ENCODE peak calls at places on chromosomes 2 and 18, in six cellular contexts. One of them, this sample, is unnamed.

GRCh38 chr2:84970956-84971798 is at the start of gene KCMF1:
- DNase-seq in cardiac fibroblast: peak
- DNase-seq in lung: peak
- DNase-seq in suprapubic skin: peak
- DNase-seq in B cell: peak
- DNase-seq in A549: no peak
- DNase-seq in this sample: peak

GRCh38 chr2:121273116-121273515 is 11.9 kb downstream of the TFCP2L1 start:
- DNase-seq in suprapubic skin: no peak
- DNase-seq in lung: no peak
- DNase-seq in cardiac fibroblast: no peak
- DNase-seq in B cell: no peak
- DNase-seq in A549: no peak
- DNase-seq in this sample: no peak

GRCh38 chr2:241217320-241218031 is 29.0 kb downstream of the ANO7 start:
- DNase-seq in B cell: peak
- DNase-seq in cardiac fibroblast: peak
- DNase-seq in lung: peak
- DNase-seq in suprapubic skin: peak
- DNase-seq in A549: peak
- DNase-seq in this sample: no peak

GRCh38 chr2:196322963-196323810 is 151.8 kb upstream of the STK17B start:
- DNase-seq in A549: no peak
- DNase-seq in lung: no peak
- DNase-seq in cardiac fibroblast: peak
- DNase-seq in suprapubic skin: no peak
- DNase-seq in B cell: no peak
- DNase-seq in this sample: no peak

GRCh38 chr2:53476800-53477199 is 290.8 kb upstream of the CHAC2 start:
- DNase-seq in suprapubic skin: no peak
- DNase-seq in lung: no peak
- DNase-seq in cardiac fibroblast: no peak
- DNase-seq in B cell: no peak
- DNase-seq in A549: no peak
- DNase-seq in this sample: no peak

GRCh38 chr2:43105586-43106562 is 120.5 kb downstream of the ZFP36L2 start:
- DNase-seq in B cell: peak
- DNase-seq in suprapubic skin: peak
- DNase-seq in cardiac fibroblast: peak
- DNase-seq in A549: peak
- DNase-seq in lung: peak
- DNase-seq in this sample: peak

GRCh38 chr2:65429799-65430514 is 2.4 kb downstream of the SPRED2 start:
- DNase-seq in cardiac fibroblast: peak
- DNase-seq in suprapubic skin: no peak
- DNase-seq in lung: no peak
- DNase-seq in A549: no peak
- DNase-seq in B cell: no peak
- DNase-seq in this sample: no peak

GRCh38 chr18:54926593-54927297 is 32.5 kb downstream of the CCDC68 start:
- DNase-seq in suprapubic skin: no peak
- DNase-seq in cardiac fibroblast: peak
- DNase-seq in lung: no peak
- DNase-seq in A549: no peak
- DNase-seq in B cell: no peak
- DNase-seq in this sample: no peak

GRCh38 chr18:49573835-49574234 is 12.0 kb downstream of the LIPG start:
- DNase-seq in lung: no peak
- DNase-seq in A549: no peak
- DNase-seq in B cell: no peak
- DNase-seq in suprapubic skin: no peak
- DNase-seq in cardiac fibroblast: no peak
- DNase-seq in this sample: no peak

GRCh38 chr2:178804791-178805190 is 2.4 kb downstream of the TTN start:
- DNase-seq in lung: no peak
- DNase-seq in suprapubic skin: no peak
- DNase-seq in cardiac fibroblast: no peak
- DNase-seq in A549: peak
- DNase-seq in B cell: peak
- DNase-seq in this sample: no peak

GRCh38 chr2:18619091-18619490 is 29.7 kb upstream of the NT5C1B start:
- DNase-seq in lung: no peak
- DNase-seq in suprapubic skin: no peak
- DNase-seq in A549: no peak
- DNase-seq in B cell: no peak
- DNase-seq in cardiac fibroblast: no peak
- DNase-seq in this sample: no peak

GRCh38 chr2:70986499-70987189 is 8.0 kb downstream of the TEX261 start:
- DNase-seq in lung: no peak
- DNase-seq in suprapubic skin: peak
- DNase-seq in A549: no peak
- DNase-seq in cardiac fibroblast: no peak
- DNase-seq in B cell: no peak
- DNase-seq in this sample: no peak

GRCh38 chr18:12093520-12094257 is at the start of gene ANKRD62:
- DNase-seq in suprapubic skin: no peak
- DNase-seq in lung: no peak
- DNase-seq in cardiac fibroblast: no peak
- DNase-seq in B cell: no peak
- DNase-seq in A549: no peak
- DNase-seq in this sample: no peak

GRCh38 chr2:67156796-67157195 is 240.3 kb upstream of the ETAA1 start:
- DNase-seq in cardiac fibroblast: no peak
- DNase-seq in A549: no peak
- DNase-seq in B cell: no peak
- DNase-seq in suprapubic skin: no peak
- DNase-seq in lung: no peak
- DNase-seq in this sample: no peak

GRCh38 chr2:216829533-216829932 is 30.3 kb downstream of the TNP1 start:
- DNase-seq in cardiac fibroblast: peak
- DNase-seq in A549: no peak
- DNase-seq in B cell: no peak
- DNase-seq in suprapubic skin: peak
- DNase-seq in lung: peak
- DNase-seq in this sample: no peak

GRCh38 chr2:241888641-241889040 is 19.1 kb downstream of the RTP5 start:
- DNase-seq in cardiac fibroblast: no peak
- DNase-seq in lung: no peak
- DNase-seq in A549: no peak
- DNase-seq in B cell: no peak
- DNase-seq in suprapubic skin: no peak
- DNase-seq in this sample: no peak

GRCh38 chr2:80822999-80823398 is 518.4 kb upstream of the LRRTM1 start:
- DNase-seq in suprapubic skin: no peak
- DNase-seq in lung: no peak
- DNase-seq in A549: no peak
- DNase-seq in cardiac fibroblast: no peak
- DNase-seq in B cell: no peak
- DNase-seq in this sample: no peak

GRCh38 chr2:233439191-233439590 is 84.9 kb downstream of the DGKD start:
- DNase-seq in lung: no peak
- DNase-seq in A549: no peak
- DNase-seq in suprapubic skin: peak
- DNase-seq in cardiac fibroblast: peak
- DNase-seq in B cell: no peak
- DNase-seq in this sample: no peak

GRCh38 chr2:10222-10875 is 36.0 kb downstream of the FAM110C start:
- DNase-seq in lung: no peak
- DNase-seq in cardiac fibroblast: no peak
- DNase-seq in B cell: peak
- DNase-seq in suprapubic skin: no peak
- DNase-seq in A549: no peak
- DNase-seq in this sample: no peak

GRCh38 chr2:11248-11941 is 34.9 kb downstream of the FAM110C start:
- DNase-seq in A549: no peak
- DNase-seq in B cell: no peak
- DNase-seq in cardiac fibroblast: peak
- DNase-seq in lung: peak
- DNase-seq in suprapubic skin: peak
- DNase-seq in this sample: no peak
- TF ChIP-seq CTCF in A549: peak
- TF ChIP-seq CTCF in B cell: peak
- TF ChIP-seq CTCF in cardiac fibroblast: peak
- TF ChIP-seq CTCF in lung: no peak
- TF ChIP-seq CTCF in suprapubic skin: peak
- TF ChIP-seq CTCF in this sample: peak

DNA sequence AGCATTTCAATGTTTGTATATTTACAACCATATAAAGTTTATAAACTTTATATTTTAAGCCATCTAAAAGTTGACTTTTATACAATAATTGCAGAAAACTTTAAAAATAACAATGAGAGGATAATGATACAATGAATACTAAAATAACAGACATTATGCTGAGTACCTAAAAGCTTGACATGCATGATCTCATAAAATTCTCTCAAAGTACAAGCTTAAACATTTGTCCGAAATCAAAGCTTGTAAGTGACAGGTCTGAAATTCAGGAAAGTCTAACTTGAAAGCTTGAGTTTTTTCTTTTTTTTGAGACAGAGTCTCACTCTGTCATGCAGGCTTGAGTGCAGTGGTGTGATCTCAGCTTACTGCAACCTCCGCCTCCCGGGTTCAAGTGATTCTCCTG is 84.1 kb upstream of the FRZB start:
- DNase-seq in B cell: no peak
- DNase-seq in A549: no peak
- DNase-seq in lung: no peak
- DNase-seq in cardiac fibroblast: no peak
- DNase-seq in suprapubic skin: no peak
- DNase-seq in this sample: no peak
- TF ChIP-seq CTCF in B cell: no peak
- TF ChIP-seq CTCF in A549: no peak
- TF ChIP-seq CTCF in lung: no peak
- TF ChIP-seq CTCF in cardiac fibroblast: no peak
- TF ChIP-seq CTCF in suprapubic skin: no peak
- TF ChIP-seq CTCF in this sample: no peak

GRCh38 chr2:96763511-96764252 is 3.0 kb downstream of the CNNM4 start:
- DNase-seq in lung: no peak
- DNase-seq in A549: peak
- DNase-seq in suprapubic skin: no peak
- DNase-seq in B cell: peak
- DNase-seq in cardiac fibroblast: no peak
- DNase-seq in this sample: no peak
- TF ChIP-seq CTCF in lung: no peak
- TF ChIP-seq CTCF in A549: peak
- TF ChIP-seq CTCF in suprapubic skin: peak
- TF ChIP-seq CTCF in B cell: peak
- TF ChIP-seq CTCF in cardiac fibroblast: peak
- TF ChIP-seq CTCF in this sample: peak

GRCh38 chr2:208150094-208150493 is 4.1 kb upstream of the CRYGB start:
- DNase-seq in A549: no peak
- DNase-seq in cardiac fibroblast: no peak
- DNase-seq in suprapubic skin: no peak
- DNase-seq in lung: no peak
- DNase-seq in B cell: no peak
- DNase-seq in this sample: no peak

GRCh38 chr2:208150956-208151355 is 5.0 kb upstream of the CRYGB start:
- DNase-seq in lung: no peak
- DNase-seq in cardiac fibroblast: no peak
- DNase-seq in suprapubic skin: no peak
- DNase-seq in A549: no peak
- DNase-seq in B cell: no peak
- DNase-seq in this sample: no peak

GRCh38 chr2:208147759-208148158 is 1.8 kb upstream of the CRYGB start:
- DNase-seq in B cell: no peak
- DNase-seq in suprapubic skin: no peak
- DNase-seq in cardiac fibroblast: no peak
- DNase-seq in lung: no peak
- DNase-seq in A549: no peak
- DNase-seq in this sample: no peak

GRCh38 chr2:208147008-208147407 is 1.1 kb upstream of the CRYGB start:
- DNase-seq in B cell: no peak
- DNase-seq in suprapubic skin: no peak
- DNase-seq in lung: no peak
- DNase-seq in cardiac fibroblast: no peak
- DNase-seq in A549: no peak
- DNase-seq in this sample: no peak

DNA sequence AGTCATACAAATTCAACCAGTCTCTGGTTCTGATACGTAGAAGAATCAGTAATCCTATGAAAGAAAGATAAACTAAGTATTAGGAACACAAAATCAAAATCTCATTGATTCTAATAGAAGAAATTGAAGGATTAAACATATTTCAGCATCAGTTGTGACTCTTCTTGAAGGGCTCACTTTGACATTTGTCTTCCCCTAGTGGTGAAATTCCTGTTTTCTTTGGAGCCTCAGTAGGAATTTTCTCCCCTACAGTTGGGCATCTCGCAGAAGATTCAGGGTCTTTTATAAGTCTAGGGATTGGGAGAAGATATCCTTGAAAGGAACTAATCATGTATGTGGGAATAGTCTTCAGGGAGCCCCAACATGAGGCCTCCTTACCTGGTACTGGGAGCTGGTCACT is 2.8 kb upstream of the CRYGB start:
- DNase-seq in lung: no peak
- DNase-seq in B cell: no peak
- DNase-seq in A549: no peak
- DNase-seq in suprapubic skin: no peak
- DNase-seq in cardiac fibroblast: no peak
- DNase-seq in this sample: no peak
- TF ChIP-seq CTCF in lung: no peak
- TF ChIP-seq CTCF in B cell: no peak
- TF ChIP-seq CTCF in A549: no peak
- TF ChIP-seq CTCF in suprapubic skin: no peak
- TF ChIP-seq CTCF in cardiac fibroblast: peak
- TF ChIP-seq CTCF in this sample: no peak

DNA sequence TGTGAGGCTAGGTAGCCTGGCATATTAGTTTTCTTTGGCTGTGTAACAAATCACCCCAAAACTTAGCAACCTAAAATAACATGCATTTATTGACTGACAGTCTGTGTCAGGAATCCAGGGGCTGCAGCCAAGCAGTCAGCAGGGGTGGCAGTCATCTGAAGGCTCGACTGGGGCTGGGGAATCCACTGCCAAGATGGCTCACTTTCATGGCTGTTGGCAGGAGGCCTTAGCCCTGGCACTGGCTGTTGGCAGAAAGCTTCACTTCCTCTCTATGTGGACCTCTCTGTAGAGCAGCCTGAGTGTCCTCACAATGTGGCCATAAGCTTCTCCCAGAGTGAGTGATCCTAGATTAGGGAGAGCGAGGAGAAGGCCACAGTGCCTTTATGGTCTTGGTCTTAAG is 78.0 kb downstream of the LTBP1 start:
- DNase-seq in A549: no peak
- DNase-seq in B cell: no peak
- DNase-seq in lung: no peak
- DNase-seq in suprapubic skin: no peak
- DNase-seq in cardiac fibroblast: no peak
- DNase-seq in this sample: no peak
- TF ChIP-seq CTCF in A549: no peak
- TF ChIP-seq CTCF in B cell: no peak
- TF ChIP-seq CTCF in lung: no peak
- TF ChIP-seq CTCF in suprapubic skin: no peak
- TF ChIP-seq CTCF in cardiac fibroblast: no peak
- TF ChIP-seq CTCF in this sample: no peak

This sample was measured in CD14-positive monocyte.